ENCODE peak calls at places on chromosomes 6 and 20, in four cellular contexts. W is ACHN, R is T-helper 17 cell, X is NCI-H2171 treated with DMSO at 0.1 percent for 48 hours. O is an unnamed sample.

GRCh38 chr6:168274046-168274952 is 45.3 kb downstream of the DACT2 start:
- DNase-seq in X (no peak), W (peak; percentile 52), R (no peak), O (no peak)

GRCh38 chr6:15279047-15279661 is 33.3 kb downstream of the JARID2 start:
- DNase-seq in X (no peak), R (no peak), W (no peak), O (no peak)

GRCh38 chr6:146367061-146367460 is 176.6 kb upstream of the RAB32 start:
- DNase-seq in R (no peak), W (no peak), X (no peak), O (no peak)

GRCh38 chr6:156795825-156796224 is 18.6 kb downstream of the ARID1B start:
- DNase-seq in R (no peak), X (no peak), W (no peak), O (no peak)

GRCh38 chr6:122098091-122098769 is 301.2 kb upstream of the HSF2 start:
- DNase-seq in W (no peak), R (no peak), X (no peak), O (no peak)

GRCh38 chr6:142207265-142207877 is 60.3 kb downstream of the VTA1 start:
- DNase-seq in R (no peak), X (peak; percentile 62), W (peak; percentile 46), O (peak; percentile 14)

GRCh38 chr20:11686900-11687543 is 230.7 kb upstream of the BTBD3 start:
- DNase-seq in R (no peak), X (peak; percentile 88), W (peak; percentile 16), O (no peak)

GRCh38 chr20:24773751-24774201 is 175.3 kb upstream of the CST7 start:
- DNase-seq in R (no peak), X (no peak), W (peak; percentile 43), O (no peak)

GRCh38 chr6:37776546-37776945 is 43.0 kb upstream of the ZFAND3 start:
- DNase-seq in R (no peak), X (no peak), W (no peak), O (no peak)

GRCh38 chr20:21702553-21703467 is 2.7 kb upstream of the PAX1 start:
- DNase-seq in X (peak; percentile 38), W (peak; percentile 4), R (no peak), O (peak; percentile 22)

GRCh38 chr6:104402572-104402971 is 457.1 kb downstream of the HACE1 start:
- DNase-seq in W (no peak), X (no peak), R (no peak), O (no peak)

GRCh38 chr6:31752739-31753319 is 9.6 kb upstream of the SAPCD1 start:
- DNase-seq in X (no peak), R (no peak), W (peak; percentile 57), O (no peak)

GRCh38 chr6:36616888-36617521 is 22.8 kb downstream of the SRSF3 start:
- DNase-seq in X (peak; percentile 84), W (peak; percentile 70), R (no peak), O (peak; percentile 88)

GRCh38 chr6:134358320-134358719 is 40.4 kb upstream of the SGK1 start:
- DNase-seq in X (no peak), R (no peak), W (no peak), O (no peak)

GRCh38 chr20:5078399-5078958 is 41.3 kb downstream of the PCNA start:
- DNase-seq in R (peak; percentile 38), W (peak; percentile 77), X (no peak), O (no peak)

GRCh38 chr6:114170372-114170771 is 172.5 kb downstream of the HS3ST5 start:
- DNase-seq in X (no peak), R (no peak), W (no peak), O (no peak)

GRCh38 chr6:49252901-49253300 is 210.2 kb downstream of the MMUT start:
- DNase-seq in W (no peak), R (no peak), X (no peak), O (no peak)

GRCh38 chr6:16690244-16691142 is 70.8 kb downstream of the ATXN1 start:
- DNase-seq in X (no peak), R (no peak), W (no peak), O (no peak)

GRCh38 chr6:9408718-9409117 is 973.4 kb upstream of the SLC35B3 start:
- DNase-seq in X (no peak), R (no peak), W (no peak), O (no peak)

GRCh38 chr20:52601295-52601971 is 370.7 kb upstream of the TSHZ2 start:
- DNase-seq in X (no peak), W (no peak), R (no peak), O (no peak)